ENCODE peak calls at places on chromosomes 6 and 20, in four cellular contexts. L is HepG2, A is right lobe of liver, M is psoas muscle. G is an unnamed sample.

GRCh38 chr20:62055106-62055861 is 10.4 kb downstream of the TAF4 start:
- DNase-seq in M (no peak), L (no peak), A (no peak), G (no peak)

GRCh38 chr20:25397827-25398226 is 7.2 kb upstream of the ABHD12 start:
- DNase-seq in L (no peak), M (no peak), A (no peak), G (no peak)

GRCh38 chr6:150719099-150719767 is 119.5 kb downstream of the PLEKHG1 start:
- DNase-seq in M (no peak), L (no peak), A (no peak), G (no peak)

GRCh38 chr6:161437851-161438250 is 164.0 kb upstream of the AGPAT4 start:
- DNase-seq in L (no peak), M (no peak), A (no peak), G (no peak)

GRCh38 chr6:159633196-159633595 is 59.8 kb downstream of the SOD2 start:
- DNase-seq in M (no peak), L (peak), A (no peak), G (peak)

GRCh38 chr6:138685257-138685656 is 88.3 kb upstream of the CCDC28A start:
- DNase-seq in L (no peak), A (no peak), M (no peak), G (no peak)

GRCh38 chr6:5764401-5764955 is 242.2 kb downstream of the NRN1 start:
- DNase-seq in L (no peak), M (peak), A (no peak), G (peak)

GRCh38 chr20:288956-289692 is 1.4 kb downstream of the C20orf96 start:
- DNase-seq in L (no peak), A (no peak), M (no peak), G (no peak)

GRCh38 chr6:81552644-81553043 is 199.8 kb downstream of the TENT5A start:
- DNase-seq in A (no peak), M (no peak), L (no peak), G (no peak)

GRCh38 chr20:9269280-9269971 is 200.5 kb downstream of the PLCB4 start:
- DNase-seq in M (no peak), A (no peak), L (no peak), G (no peak)

GRCh38 chr6:140050232-140050995 is 676.0 kb upstream of the CITED2 start:
- DNase-seq in M (peak), L (peak), A (peak), G (no peak)

GRCh38 chr6:33568826-33569570 is 11.1 kb downstream of the BAK1 start:
- DNase-seq in M (no peak), A (no peak), L (no peak), G (no peak)

GRCh38 chr6:11586574-11586973 is 49.0 kb downstream of the TMEM170B start:
- DNase-seq in L (no peak), M (no peak), A (no peak), G (no peak)

GRCh38 chr20:270517-270916 is 13.0 kb downstream of the DEFB132 start:
- DNase-seq in M (no peak), A (no peak), L (no peak), G (no peak)

GRCh38 chr20:57594092-57594911 is 25.9 kb downstream of the ZBP1 start:
- DNase-seq in A (peak), L (peak), M (peak), G (peak)

GRCh38 chr6:56746767-56747504 is 104.2 kb upstream of the DST start:
- DNase-seq in M (no peak), L (no peak), A (no peak), G (no peak)

GRCh38 chr20:38126146-38126912 is 38.7 kb downstream of the TGM2 start:
- DNase-seq in A (peak), L (no peak), M (no peak), G (no peak)

GRCh38 chr20:38123021-38123587 is 42.0 kb downstream of the TGM2 start:
- DNase-seq in L (peak), M (no peak), A (no peak), G (no peak)

GRCh38 chr20:38127920-38128528 is 37.0 kb downstream of the TGM2 start:
- DNase-seq in L (no peak), A (no peak), M (no peak), G (no peak)

GRCh38 chr20:38127011-38127621 is 38.0 kb downstream of the TGM2 start:
- DNase-seq in M (peak), A (no peak), L (no peak), G (no peak)

DNA sequence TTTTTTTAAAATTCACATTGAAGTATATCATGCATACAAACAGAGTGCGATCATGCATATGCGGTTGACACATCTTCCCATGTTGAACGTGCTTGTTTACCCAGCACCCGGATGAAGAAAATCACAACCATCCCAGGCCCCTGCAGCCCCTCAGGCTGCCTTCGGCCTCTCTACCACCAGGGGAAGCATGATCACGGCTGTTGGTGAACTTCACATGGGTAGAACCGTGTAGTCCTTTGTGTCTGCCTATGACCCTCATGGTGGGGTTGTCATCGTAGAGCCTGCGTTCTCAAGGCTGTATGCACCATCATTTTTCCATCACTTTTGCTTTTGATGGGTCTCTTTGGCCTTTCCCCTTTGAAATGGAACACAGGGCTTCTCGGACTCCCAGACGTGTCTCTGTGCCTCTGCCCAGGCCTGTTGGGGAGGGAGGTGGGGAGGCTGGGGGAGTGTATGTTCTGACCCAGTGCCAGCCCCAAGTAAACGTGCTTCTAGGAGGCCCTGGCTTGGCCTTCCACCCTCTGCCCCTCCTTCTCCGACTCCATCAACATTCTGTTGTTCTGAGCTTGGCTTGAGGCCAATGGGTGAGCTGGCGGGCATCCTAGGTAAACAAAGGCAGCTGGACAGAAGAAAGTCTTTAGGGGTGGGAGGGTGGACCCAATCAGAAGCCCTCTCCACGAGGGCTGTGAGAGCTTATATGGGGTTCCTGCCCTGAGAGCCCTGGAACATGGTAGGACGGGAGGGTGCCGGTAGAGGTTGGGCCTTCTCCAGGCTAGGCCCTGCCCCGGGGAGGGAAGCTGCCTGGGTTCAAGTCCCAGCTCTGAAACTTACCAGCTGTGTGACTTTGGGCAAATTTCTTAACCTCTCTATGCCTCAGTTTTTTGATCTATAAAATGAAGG is 39.7 kb downstream of the TGM2 start:
- DNase-seq in L (peak), A (peak), M (no peak), G (no peak)
- TF ChIP-seq CTCF in L (peak), A (no peak), M (no peak), G (no peak)

DNA sequence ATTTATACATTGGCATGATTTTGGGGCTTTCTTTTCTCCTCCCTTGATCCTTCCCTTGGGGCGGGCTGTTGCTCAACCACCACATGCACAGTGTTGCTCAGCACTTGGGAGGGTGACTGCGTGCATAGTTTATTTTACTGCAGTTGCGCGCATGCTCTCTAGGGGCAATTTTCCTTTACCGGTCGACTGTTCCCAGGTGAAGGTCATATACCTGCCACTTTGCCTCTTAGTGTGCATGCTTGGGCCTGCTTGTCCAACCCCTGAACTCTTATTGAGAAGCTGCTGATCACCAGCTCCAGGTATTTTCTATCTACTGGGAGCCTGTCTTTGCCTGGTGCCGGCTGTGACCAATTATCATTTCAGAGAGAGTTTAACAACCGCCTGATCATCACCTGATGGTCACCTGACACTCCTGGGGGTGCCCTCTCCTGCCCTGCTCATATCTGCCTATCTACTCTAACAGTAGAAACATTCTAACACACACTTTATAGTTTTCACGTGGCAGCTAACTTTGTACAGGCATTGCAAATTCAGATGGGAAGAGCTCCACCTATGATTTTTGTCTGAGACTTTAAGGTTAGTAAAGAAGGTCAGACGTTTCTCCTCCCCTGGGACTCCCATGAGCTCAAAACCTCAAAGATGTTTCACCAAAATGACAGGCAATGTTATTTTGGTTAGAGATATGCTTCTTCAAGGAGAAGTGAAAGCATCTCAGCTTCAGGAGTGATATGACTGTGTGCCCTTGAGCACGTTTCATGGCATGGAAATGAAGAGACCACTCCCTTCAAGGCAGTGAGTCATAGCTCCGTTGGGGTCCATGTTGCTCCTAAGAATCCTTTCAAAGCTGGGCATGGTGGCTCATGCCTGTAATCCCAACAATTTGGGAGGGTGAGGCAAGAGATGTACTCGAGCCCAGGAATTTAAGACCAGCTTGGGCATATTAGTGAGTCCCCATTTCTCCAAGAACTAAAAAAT is 227.5 kb upstream of the MYLIP start:
- DNase-seq in A (no peak), L (no peak), M (no peak), G (peak)
- TF ChIP-seq CTCF in A (no peak), L (no peak), M (no peak), G (no peak)

DNA sequence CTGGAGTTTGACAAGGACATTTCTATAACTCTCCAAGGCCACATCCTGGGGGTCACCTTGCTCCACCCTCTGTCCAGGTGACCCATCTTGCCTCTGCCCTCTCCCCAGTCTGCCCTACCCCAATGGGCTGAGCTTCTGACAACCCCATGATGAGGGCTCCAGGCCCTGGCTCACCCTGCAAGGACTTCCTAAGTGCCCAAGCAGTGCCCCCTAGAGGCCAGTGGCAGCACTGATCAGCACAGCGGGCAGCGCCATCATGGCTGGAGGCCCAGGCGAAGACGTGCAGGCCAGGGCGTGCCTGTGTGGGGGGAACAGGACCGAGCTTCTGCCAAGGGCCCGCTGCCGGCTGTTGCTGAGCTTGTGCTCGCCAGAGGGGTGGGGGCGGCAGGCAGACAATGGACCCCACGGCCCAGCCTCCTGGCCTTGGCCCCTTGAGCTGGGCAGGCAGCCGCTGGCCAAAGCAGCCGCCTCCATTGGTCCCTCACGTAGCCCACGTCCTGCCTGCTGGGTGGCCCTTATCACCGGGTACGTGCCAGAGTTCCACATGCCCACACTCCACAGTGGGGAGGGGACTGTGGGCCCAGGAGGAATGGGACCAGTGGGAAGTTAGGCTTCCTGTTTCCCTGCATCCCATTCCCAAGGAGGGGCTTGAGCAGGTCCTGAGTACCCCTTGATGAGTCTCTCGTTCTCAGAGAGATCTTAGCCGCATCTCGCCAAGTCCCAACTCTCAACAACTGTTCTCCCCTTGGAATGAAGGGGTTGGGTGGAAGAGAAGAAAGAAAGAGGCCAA is 64.3 kb downstream of the MRPL14 start:
- DNase-seq in M (peak), L (no peak), A (no peak), G (peak)
- TF ChIP-seq CTCF in M (peak), L (peak), A (no peak), G (peak)

GRCh38 chr6:111256646-111257045 is 169.3 kb downstream of the SLC16A10 start:
- DNase-seq in M (no peak), A (no peak), L (peak), G (no peak)
- TF ChIP-seq CTCF in M (peak), A (no peak), L (peak), G (no peak)

DNA sequence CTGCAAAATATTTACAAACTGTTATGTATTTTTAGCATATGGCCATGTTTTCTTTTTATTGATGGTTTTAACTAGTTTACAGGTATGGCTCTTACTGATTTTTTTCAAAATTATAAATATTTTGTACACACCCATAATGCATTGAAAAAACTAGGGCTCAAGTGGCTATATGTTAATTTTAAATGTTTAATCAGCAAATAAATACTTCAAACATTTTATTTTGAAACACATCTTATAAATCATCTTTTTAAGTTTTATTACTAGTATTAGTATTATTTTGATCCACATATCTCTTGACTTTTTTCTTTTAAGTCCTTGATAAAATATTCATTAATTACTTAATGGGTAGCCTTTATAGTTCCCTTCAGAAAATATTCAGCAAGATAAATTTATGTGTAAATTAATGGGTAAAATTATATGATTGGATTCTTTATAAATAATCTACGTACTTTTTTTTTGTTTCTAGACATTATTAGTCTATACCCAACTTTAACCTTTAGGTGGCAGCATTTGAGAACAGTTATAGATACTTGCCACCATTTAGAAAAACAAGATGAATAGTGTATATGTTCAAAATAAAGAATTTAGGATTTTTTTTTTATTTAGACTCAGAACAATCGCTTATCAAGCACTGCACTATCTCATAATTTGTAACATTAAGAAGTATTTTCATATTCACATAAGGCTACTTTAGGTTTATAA is 241.9 kb downstream of the ADGRB3 start:
- DNase-seq in M (no peak), L (peak), A (no peak), G (peak)
- TF ChIP-seq CTCF in M (peak), L (no peak), A (peak), G (no peak)

GRCh38 chr20:38113401-38114325 is 51.4 kb downstream of the TGM2 start:
- DNase-seq in L (peak), A (no peak), M (no peak), G (no peak)
- TF ChIP-seq CTCF in L (peak), A (peak), M (no peak), G (no peak)

G was measured in GM13976.